ENCODE peak calls at places on chromosomes 7 and 10, in six cellular contexts. One of them, this sample, is unnamed.

GRCh38 chr10:4221315-4221714 is 436.3 kb upstream of the KLF6 start:
- DNase-seq in stimulated activated CD8-positive, alpha-beta memory T cell treated with anti-CD3 and anti-CD28 coated beads, Interleukin-2, amount 100 ng/mL, for 1 hour: no peak
- DNase-seq in coronary artery: no peak
- DNase-seq in retinal pigment epithelial cell: no peak
- DNase-seq in NCI-H345: no peak
- DNase-seq in activated CD4-positive, CD25-positive, alpha-beta regulatory T cell: no peak
- DNase-seq in this sample: no peak

GRCh38 chr7:157753713-157754415 is 417.1 kb downstream of the DNAJB6 start:
- DNase-seq in stimulated activated CD8-positive, alpha-beta memory T cell treated with anti-CD3 and anti-CD28 coated beads, Interleukin-2, amount 100 ng/mL, for 1 hour: no peak
- DNase-seq in coronary artery: no peak
- DNase-seq in retinal pigment epithelial cell: no peak
- DNase-seq in NCI-H345: no peak
- DNase-seq in activated CD4-positive, CD25-positive, alpha-beta regulatory T cell: no peak
- DNase-seq in this sample: no peak

GRCh38 chr7:137668404-137668803 is 178.4 kb downstream of the DGKI start:
- DNase-seq in stimulated activated CD8-positive, alpha-beta memory T cell treated with anti-CD3 and anti-CD28 coated beads, Interleukin-2, amount 100 ng/mL, for 1 hour: no peak
- DNase-seq in coronary artery: no peak
- DNase-seq in retinal pigment epithelial cell: no peak
- DNase-seq in NCI-H345: no peak
- DNase-seq in activated CD4-positive, CD25-positive, alpha-beta regulatory T cell: no peak
- DNase-seq in this sample: no peak

GRCh38 chr10:11616021-11616420 is 4.6 kb upstream of the USP6NL start:
- DNase-seq in stimulated activated CD8-positive, alpha-beta memory T cell treated with anti-CD3 and anti-CD28 coated beads, Interleukin-2, amount 100 ng/mL, for 1 hour: no peak
- DNase-seq in coronary artery: no peak
- DNase-seq in retinal pigment epithelial cell: no peak
- DNase-seq in NCI-H345: no peak
- DNase-seq in activated CD4-positive, CD25-positive, alpha-beta regulatory T cell: no peak
- DNase-seq in this sample: no peak

GRCh38 chr7:8063706-8064297 is 95.2 kb downstream of the GLCCI1 start:
- DNase-seq in stimulated activated CD8-positive, alpha-beta memory T cell treated with anti-CD3 and anti-CD28 coated beads, Interleukin-2, amount 100 ng/mL, for 1 hour: no peak
- DNase-seq in coronary artery: no peak
- DNase-seq in retinal pigment epithelial cell: no peak
- DNase-seq in NCI-H345: no peak
- DNase-seq in activated CD4-positive, CD25-positive, alpha-beta regulatory T cell: no peak
- DNase-seq in this sample: peak; percentile 19

GRCh38 chr10:75770634-75771081 is 339.2 kb downstream of the LRMDA start:
- DNase-seq in stimulated activated CD8-positive, alpha-beta memory T cell treated with anti-CD3 and anti-CD28 coated beads, Interleukin-2, amount 100 ng/mL, for 1 hour: no peak
- DNase-seq in coronary artery: no peak
- DNase-seq in retinal pigment epithelial cell: no peak
- DNase-seq in NCI-H345: no peak
- DNase-seq in activated CD4-positive, CD25-positive, alpha-beta regulatory T cell: no peak
- DNase-seq in this sample: no peak

GRCh38 chr10:58054881-58055280 is 212.8 kb downstream of the IPMK start:
- DNase-seq in stimulated activated CD8-positive, alpha-beta memory T cell treated with anti-CD3 and anti-CD28 coated beads, Interleukin-2, amount 100 ng/mL, for 1 hour: no peak
- DNase-seq in coronary artery: no peak
- DNase-seq in retinal pigment epithelial cell: no peak
- DNase-seq in NCI-H345: no peak
- DNase-seq in activated CD4-positive, CD25-positive, alpha-beta regulatory T cell: no peak
- DNase-seq in this sample: no peak

GRCh38 chr10:56466005-56466404 is 104.9 kb upstream of the ZWINT start:
- DNase-seq in stimulated activated CD8-positive, alpha-beta memory T cell treated with anti-CD3 and anti-CD28 coated beads, Interleukin-2, amount 100 ng/mL, for 1 hour: no peak
- DNase-seq in coronary artery: no peak
- DNase-seq in retinal pigment epithelial cell: no peak
- DNase-seq in NCI-H345: no peak
- DNase-seq in activated CD4-positive, CD25-positive, alpha-beta regulatory T cell: no peak
- DNase-seq in this sample: no peak

GRCh38 chr10:133276435-133277201 is at the start of gene ADAM8:
- DNase-seq in stimulated activated CD8-positive, alpha-beta memory T cell treated with anti-CD3 and anti-CD28 coated beads, Interleukin-2, amount 100 ng/mL, for 1 hour: peak; percentile 48
- DNase-seq in coronary artery: no peak
- DNase-seq in retinal pigment epithelial cell: no peak
- DNase-seq in NCI-H345: peak; percentile 9
- DNase-seq in activated CD4-positive, CD25-positive, alpha-beta regulatory T cell: peak; percentile 43
- DNase-seq in this sample: no peak

GRCh38 chr10:70193391-70193844 is 23.1 kb upstream of the SAR1A start:
- DNase-seq in stimulated activated CD8-positive, alpha-beta memory T cell treated with anti-CD3 and anti-CD28 coated beads, Interleukin-2, amount 100 ng/mL, for 1 hour: no peak
- DNase-seq in coronary artery: no peak
- DNase-seq in retinal pigment epithelial cell: no peak
- DNase-seq in NCI-H345: no peak
- DNase-seq in activated CD4-positive, CD25-positive, alpha-beta regulatory T cell: no peak
- DNase-seq in this sample: no peak

GRCh38 chr10:930415-931325 is 835 bp downstream of the LARP4B start:
- DNase-seq in stimulated activated CD8-positive, alpha-beta memory T cell treated with anti-CD3 and anti-CD28 coated beads, Interleukin-2, amount 100 ng/mL, for 1 hour: no peak
- DNase-seq in coronary artery: no peak
- DNase-seq in retinal pigment epithelial cell: peak; percentile 27
- DNase-seq in NCI-H345: no peak
- DNase-seq in activated CD4-positive, CD25-positive, alpha-beta regulatory T cell: no peak
- DNase-seq in this sample: no peak

GRCh38 chr7:116583653-116584052 is 58.8 kb downstream of the CAV1 start:
- DNase-seq in stimulated activated CD8-positive, alpha-beta memory T cell treated with anti-CD3 and anti-CD28 coated beads, Interleukin-2, amount 100 ng/mL, for 1 hour: no peak
- DNase-seq in coronary artery: no peak
- DNase-seq in retinal pigment epithelial cell: no peak
- DNase-seq in NCI-H345: no peak
- DNase-seq in activated CD4-positive, CD25-positive, alpha-beta regulatory T cell: no peak
- DNase-seq in this sample: no peak

GRCh38 chr7:116236020-116236630 is 25.8 kb downstream of the TES start:
- DNase-seq in stimulated activated CD8-positive, alpha-beta memory T cell treated with anti-CD3 and anti-CD28 coated beads, Interleukin-2, amount 100 ng/mL, for 1 hour: peak; percentile 31
- DNase-seq in coronary artery: no peak
- DNase-seq in retinal pigment epithelial cell: no peak
- DNase-seq in NCI-H345: peak; percentile 45
- DNase-seq in activated CD4-positive, CD25-positive, alpha-beta regulatory T cell: peak; percentile 22
- DNase-seq in this sample: no peak

GRCh38 chr10:5810235-5810634 is 3.0 kb downstream of the GDI2 start:
- DNase-seq in stimulated activated CD8-positive, alpha-beta memory T cell treated with anti-CD3 and anti-CD28 coated beads, Interleukin-2, amount 100 ng/mL, for 1 hour: no peak
- DNase-seq in coronary artery: no peak
- DNase-seq in retinal pigment epithelial cell: no peak
- DNase-seq in NCI-H345: no peak
- DNase-seq in activated CD4-positive, CD25-positive, alpha-beta regulatory T cell: no peak
- DNase-seq in this sample: no peak

GRCh38 chr7:94161476-94161875 is 157.3 kb upstream of the BET1 start:
- DNase-seq in stimulated activated CD8-positive, alpha-beta memory T cell treated with anti-CD3 and anti-CD28 coated beads, Interleukin-2, amount 100 ng/mL, for 1 hour: no peak
- DNase-seq in coronary artery: no peak
- DNase-seq in retinal pigment epithelial cell: no peak
- DNase-seq in NCI-H345: no peak
- DNase-seq in activated CD4-positive, CD25-positive, alpha-beta regulatory T cell: no peak
- DNase-seq in this sample: no peak

GRCh38 chr10:75764974-75765551 is 333.6 kb downstream of the LRMDA start:
- DNase-seq in stimulated activated CD8-positive, alpha-beta memory T cell treated with anti-CD3 and anti-CD28 coated beads, Interleukin-2, amount 100 ng/mL, for 1 hour: no peak
- DNase-seq in coronary artery: no peak
- DNase-seq in retinal pigment epithelial cell: no peak
- DNase-seq in NCI-H345: no peak
- DNase-seq in activated CD4-positive, CD25-positive, alpha-beta regulatory T cell: no peak
- DNase-seq in this sample: peak; percentile 74

GRCh38 chr7:44386139-44386913 is 60.9 kb upstream of the CAMK2B start:
- DNase-seq in stimulated activated CD8-positive, alpha-beta memory T cell treated with anti-CD3 and anti-CD28 coated beads, Interleukin-2, amount 100 ng/mL, for 1 hour: no peak
- DNase-seq in coronary artery: peak; percentile 38
- DNase-seq in retinal pigment epithelial cell: no peak
- DNase-seq in NCI-H345: no peak
- DNase-seq in activated CD4-positive, CD25-positive, alpha-beta regulatory T cell: no peak
- DNase-seq in this sample: no peak

GRCh38 chr7:105350906-105351305 is 37.8 kb downstream of the SRPK2 start:
- DNase-seq in stimulated activated CD8-positive, alpha-beta memory T cell treated with anti-CD3 and anti-CD28 coated beads, Interleukin-2, amount 100 ng/mL, for 1 hour: no peak
- DNase-seq in coronary artery: no peak
- DNase-seq in retinal pigment epithelial cell: peak; percentile 75
- DNase-seq in NCI-H345: no peak
- DNase-seq in activated CD4-positive, CD25-positive, alpha-beta regulatory T cell: no peak
- DNase-seq in this sample: no peak

GRCh38 chr7:50304911-50305621 is 550 bp downstream of the IKZF1 start:
- DNase-seq in stimulated activated CD8-positive, alpha-beta memory T cell treated with anti-CD3 and anti-CD28 coated beads, Interleukin-2, amount 100 ng/mL, for 1 hour: peak; percentile 47
- DNase-seq in coronary artery: no peak
- DNase-seq in retinal pigment epithelial cell: no peak
- DNase-seq in NCI-H345: no peak
- DNase-seq in activated CD4-positive, CD25-positive, alpha-beta regulatory T cell: peak; percentile 54
- DNase-seq in this sample: no peak

GRCh38 chr10:16408379-16408778 is 28.4 kb upstream of the PTER start:
- DNase-seq in stimulated activated CD8-positive, alpha-beta memory T cell treated with anti-CD3 and anti-CD28 coated beads, Interleukin-2, amount 100 ng/mL, for 1 hour: no peak
- DNase-seq in coronary artery: no peak
- DNase-seq in retinal pigment epithelial cell: no peak
- DNase-seq in NCI-H345: no peak
- DNase-seq in activated CD4-positive, CD25-positive, alpha-beta regulatory T cell: no peak
- DNase-seq in this sample: peak; percentile 15

GRCh38 chr10:96500519-96500918 is 13.2 kb downstream of the TLL2 start:
- DNase-seq in stimulated activated CD8-positive, alpha-beta memory T cell treated with anti-CD3 and anti-CD28 coated beads, Interleukin-2, amount 100 ng/mL, for 1 hour: no peak
- DNase-seq in coronary artery: no peak
- DNase-seq in retinal pigment epithelial cell: no peak
- DNase-seq in NCI-H345: no peak
- DNase-seq in activated CD4-positive, CD25-positive, alpha-beta regulatory T cell: no peak
- DNase-seq in this sample: no peak

GRCh38 chr10:72065439-72066025 is 22.8 kb downstream of the SPOCK2 start:
- DNase-seq in stimulated activated CD8-positive, alpha-beta memory T cell treated with anti-CD3 and anti-CD28 coated beads, Interleukin-2, amount 100 ng/mL, for 1 hour: no peak
- DNase-seq in coronary artery: no peak
- DNase-seq in retinal pigment epithelial cell: no peak
- DNase-seq in NCI-H345: no peak
- DNase-seq in activated CD4-positive, CD25-positive, alpha-beta regulatory T cell: no peak
- DNase-seq in this sample: no peak

GRCh38 chr7:111164442-111164841 is 73.5 kb downstream of the LRRN3 start:
- DNase-seq in stimulated activated CD8-positive, alpha-beta memory T cell treated with anti-CD3 and anti-CD28 coated beads, Interleukin-2, amount 100 ng/mL, for 1 hour: no peak
- DNase-seq in coronary artery: no peak
- DNase-seq in retinal pigment epithelial cell: no peak
- DNase-seq in NCI-H345: no peak
- DNase-seq in activated CD4-positive, CD25-positive, alpha-beta regulatory T cell: no peak
- DNase-seq in this sample: no peak

GRCh38 chr10:124221356-124222297 is 128.2 kb upstream of the CHST15 start:
- DNase-seq in stimulated activated CD8-positive, alpha-beta memory T cell treated with anti-CD3 and anti-CD28 coated beads, Interleukin-2, amount 100 ng/mL, for 1 hour: no peak
- DNase-seq in coronary artery: no peak
- DNase-seq in retinal pigment epithelial cell: no peak
- DNase-seq in NCI-H345: no peak
- DNase-seq in activated CD4-positive, CD25-positive, alpha-beta regulatory T cell: no peak
- DNase-seq in this sample: no peak

GRCh38 chr10:48737866-48738265 is 53.2 kb downstream of the WDFY4 start:
- DNase-seq in stimulated activated CD8-positive, alpha-beta memory T cell treated with anti-CD3 and anti-CD28 coated beads, Interleukin-2, amount 100 ng/mL, for 1 hour: no peak
- DNase-seq in coronary artery: no peak
- DNase-seq in retinal pigment epithelial cell: no peak
- DNase-seq in NCI-H345: no peak
- DNase-seq in activated CD4-positive, CD25-positive, alpha-beta regulatory T cell: no peak
- DNase-seq in this sample: no peak

GRCh38 chr10:32318476-32318896 is 28.5 kb downstream of the EPC1 start:
- DNase-seq in stimulated activated CD8-positive, alpha-beta memory T cell treated with anti-CD3 and anti-CD28 coated beads, Interleukin-2, amount 100 ng/mL, for 1 hour: no peak
- DNase-seq in coronary artery: no peak
- DNase-seq in retinal pigment epithelial cell: no peak
- DNase-seq in NCI-H345: no peak
- DNase-seq in activated CD4-positive, CD25-positive, alpha-beta regulatory T cell: no peak
- DNase-seq in this sample: no peak

GRCh38 chr7:128093606-128094005 is 62.4 kb upstream of the LRRC4 start:
- DNase-seq in stimulated activated CD8-positive, alpha-beta memory T cell treated with anti-CD3 and anti-CD28 coated beads, Interleukin-2, amount 100 ng/mL, for 1 hour: no peak
- DNase-seq in coronary artery: no peak
- DNase-seq in retinal pigment epithelial cell: no peak
- DNase-seq in NCI-H345: no peak
- DNase-seq in activated CD4-positive, CD25-positive, alpha-beta regulatory T cell: no peak
- DNase-seq in this sample: no peak

GRCh38 chr7:23530355-23530754 is 1.4 kb downstream of the TRA2A start:
- DNase-seq in stimulated activated CD8-positive, alpha-beta memory T cell treated with anti-CD3 and anti-CD28 coated beads, Interleukin-2, amount 100 ng/mL, for 1 hour: peak; percentile 8
- DNase-seq in coronary artery: no peak
- DNase-seq in retinal pigment epithelial cell: no peak
- DNase-seq in NCI-H345: peak; percentile 49
- DNase-seq in activated CD4-positive, CD25-positive, alpha-beta regulatory T cell: no peak
- DNase-seq in this sample: peak; percentile 57

GRCh38 chr10:132146271-132146671 is 40.5 kb upstream of the DPYSL4 start:
- DNase-seq in stimulated activated CD8-positive, alpha-beta memory T cell treated with anti-CD3 and anti-CD28 coated beads, Interleukin-2, amount 100 ng/mL, for 1 hour: no peak
- DNase-seq in coronary artery: no peak
- DNase-seq in retinal pigment epithelial cell: no peak
- DNase-seq in NCI-H345: no peak
- DNase-seq in activated CD4-positive, CD25-positive, alpha-beta regulatory T cell: no peak
- DNase-seq in this sample: no peak

GRCh38 chr10:24483701-24484100 is 240.0 kb downstream of the ARHGAP21 start:
- DNase-seq in stimulated activated CD8-positive, alpha-beta memory T cell treated with anti-CD3 and anti-CD28 coated beads, Interleukin-2, amount 100 ng/mL, for 1 hour: no peak
- DNase-seq in coronary artery: no peak
- DNase-seq in retinal pigment epithelial cell: peak; percentile 78
- DNase-seq in NCI-H345: no peak
- DNase-seq in activated CD4-positive, CD25-positive, alpha-beta regulatory T cell: no peak
- DNase-seq in this sample: peak; percentile 62

This sample was measured in DMS153.